ENCODE peak calls at places on chromosomes 7 and 10, in ten cellular contexts. H is heart right ventricle, M is ELR, V is memory B cell, T is sciatic nerve, O is small intestine, B is Kasumi-1, K is EH, N is NCI-H345, R is tibial artery. G is an unnamed sample.

GRCh38 chr7:73890541-73891147 is 29.7 kb downstream of the TMEM270 start:
- DNase-seq in R (no peak), K (no peak), O (no peak), T (no peak), M (no peak), H (no peak), V (no peak), B (no peak), N (no peak), G (no peak)

GRCh38 chr7:7416031-7416968 is 119.4 kb downstream of the COL28A1 start:
- DNase-seq in T (no peak), M (no peak), K (no peak), O (peak; percentile 98), N (no peak), B (no peak), R (no peak), V (no peak), H (no peak), G (peak; percentile 39)

GRCh38 chr10:88995156-88995876 is 4.7 kb downstream of the FAS start:
- DNase-seq in V (no peak), T (no peak), K (no peak), N (no peak), R (no peak), B (no peak), M (no peak), H (no peak), O (no peak), G (no peak)

GRCh38 chr7:158237672-158238335 is 349.8 kb downstream of the PTPRN2 start:
- DNase-seq in B (no peak), R (no peak), H (peak; percentile 14), M (no peak), V (no peak), T (no peak), O (no peak), K (no peak), N (peak; percentile 17), G (no peak)

GRCh38 chr10:19588608-19589007 is 227.6 kb upstream of the PLXDC2 start:
- DNase-seq in R (no peak), N (no peak), M (no peak), T (no peak), B (no peak), V (no peak), O (no peak), K (no peak), H (no peak), G (no peak)

GRCh38 chr10:33623677-33624076 is 289.2 kb upstream of the NRP1 start:
- DNase-seq in K (no peak), B (no peak), R (no peak), T (no peak), O (no peak), V (no peak), H (no peak), N (no peak), M (no peak), G (no peak)

GRCh38 chr10:114680557-114681117 is 22.6 kb upstream of the ABLIM1 start:
- DNase-seq in N (no peak), K (no peak), M (no peak), T (no peak), R (no peak), H (no peak), V (no peak), B (no peak), O (peak; percentile 18), G (no peak)

GRCh38 chr7:155788616-155789000 is 23.7 kb downstream of the SHH start:
- DNase-seq in T (peak; percentile 35), N (no peak), H (no peak), K (no peak), V (no peak), R (no peak), O (no peak), B (no peak), M (no peak), G (no peak)

GRCh38 chr10:46307281-46308112 is 20.7 kb downstream of the ANTXRL start:
- DNase-seq in M (no peak), B (no peak), K (no peak), N (no peak), T (no peak), R (no peak), O (no peak), H (no peak), V (no peak), G (no peak)

GRCh38 chr7:84232653-84233052 is 38.1 kb upstream of the SEMA3A start:
- DNase-seq in V (no peak), R (no peak), T (no peak), B (no peak), M (peak; percentile 59), N (no peak), H (no peak), K (peak; percentile 71), O (no peak), G (no peak)

GRCh38 chr7:100632951-100633717 is 8.2 kb downstream of the TFR2 start:
- DNase-seq in H (peak; percentile 19), M (no peak), K (peak; percentile 46), V (peak; percentile 44), N (peak; percentile 59), R (peak; percentile 34), T (no peak), B (peak; percentile 59), O (peak; percentile 40), G (peak; percentile 75)

GRCh38 chr10:29140991-29141390 is 147.9 kb upstream of the LYZL1 start:
- DNase-seq in H (no peak), T (no peak), R (no peak), M (peak; percentile 97), K (peak; percentile 97), B (no peak), O (no peak), V (no peak), N (no peak), G (no peak)

GRCh38 chr10:96413151-96413787 is 54.5 kb upstream of the OPALIN start:
- DNase-seq in N (no peak), O (no peak), K (no peak), B (no peak), V (no peak), M (no peak), T (no peak), R (no peak), H (peak; percentile 26), G (no peak)

GRCh38 chr10:8721641-8722040 is 667.2 kb downstream of the GATA3 start:
- DNase-seq in M (no peak), O (no peak), B (no peak), R (no peak), T (no peak), K (no peak), V (no peak), N (no peak), H (no peak), G (no peak)

GRCh38 chr7:27169658-27170493 is 4.2 kb downstream of the HOXA10 start:
- DNase-seq in M (peak; percentile 91), R (no peak), B (no peak), V (no peak), T (peak; percentile 63), H (no peak), O (no peak), K (peak; percentile 77), N (no peak), G (peak; percentile 39)

GRCh38 chr10:26881600-26882331 is 21.0 kb upstream of the ABI1 start:
- DNase-seq in O (peak; percentile 70), H (no peak), V (peak; percentile 19), M (peak; percentile 81), T (no peak), K (peak; percentile 73), N (peak; percentile 41), B (peak; percentile 87), R (no peak), G (no peak)

GRCh38 chr10:15053061-15053460 is 9.3 kb downstream of the OLAH start:
- DNase-seq in N (no peak), B (no peak), K (no peak), H (no peak), R (no peak), T (no peak), M (no peak), O (no peak), V (no peak), G (no peak)

GRCh38 chr10:97466755-97467154 is 20.8 kb downstream of the ZDHHC16 start:
- DNase-seq in B (no peak), T (no peak), M (peak; percentile 71), O (no peak), H (no peak), K (peak; percentile 29), N (no peak), R (no peak), V (no peak), G (no peak)

GRCh38 chr7:117041007-117041406 is 87.7 kb downstream of the ST7 start:
- DNase-seq in V (no peak), T (no peak), M (peak; percentile 37), H (no peak), N (no peak), R (no peak), B (no peak), K (peak; percentile 54), O (no peak), G (no peak)

GRCh38 chr7:2394566-2395082 is 8.8 kb upstream of the CHST12 start:
- DNase-seq in M (no peak), O (no peak), K (no peak), R (no peak), B (no peak), T (no peak), H (no peak), N (no peak), V (no peak), G (no peak)

GRCh38 chr10:80280071-80280800 is 9.2 kb downstream of the MAT1A start:
- DNase-seq in R (no peak), H (no peak), T (no peak), B (no peak), M (no peak), N (no peak), O (no peak), K (no peak), V (no peak), G (no peak)

GRCh38 chr10:21314234-21314633 is 211.2 kb downstream of the SKIDA1 start:
- DNase-seq in O (no peak), V (no peak), R (no peak), B (no peak), H (no peak), M (no peak), N (no peak), T (no peak), K (no peak), G (no peak)

GRCh38 chr10:33066558-33067236 is 108.7 kb upstream of the ITGB1 start:
- DNase-seq in M (peak; percentile 76), K (peak; percentile 95), N (no peak), R (no peak), O (no peak), H (no peak), T (no peak), B (no peak), V (no peak), G (no peak)

GRCh38 chr10:101568054-101568745 is 19.9 kb downstream of the POLL start:
- DNase-seq in K (no peak), H (no peak), N (no peak), M (no peak), R (peak; percentile 8), B (no peak), V (no peak), T (peak; percentile 35), O (no peak), G (no peak)

GRCh38 chr10:42885491-42886270 is 103.1 kb downstream of the BMS1 start:
- DNase-seq in O (no peak), N (no peak), T (no peak), V (no peak), M (no peak), H (no peak), K (no peak), R (no peak), B (no peak), G (no peak)

GRCh38 chr10:23081891-23082290 is 13.5 kb upstream of the MSRB2 start:
- DNase-seq in T (no peak), H (no peak), K (peak; percentile 19), B (peak; percentile 47), O (no peak), V (no peak), N (no peak), M (peak; percentile 48), R (no peak), G (no peak)

GRCh38 chr10:73932625-73933112 is 21.7 kb downstream of the PLAU start:
- DNase-seq in B (peak; percentile 30), O (no peak), K (no peak), H (no peak), M (no peak), N (no peak), R (no peak), T (no peak), V (no peak), G (no peak)

GRCh38 chr7:74599251-74599650 is 58.3 kb upstream of the GTF2I start:
- DNase-seq in R (no peak), O (no peak), N (no peak), B (no peak), V (no peak), M (no peak), T (no peak), K (no peak), H (no peak), G (no peak)

G was measured in lower lobe of right lung.